ENCODE peak calls at places on chromosomes 13 and 19, in nine cellular contexts. One of them, this sample, is unnamed.

GRCh38 chr13:21661097-21661496 is 9.8 kb upstream of the FGF9 start:
- DNase-seq in heart right ventricle: no peak
- DNase-seq in choroid plexus epithelial cell: no peak
- DNase-seq in vagina: no peak
- DNase-seq in cardiac muscle cell: no peak
- DNase-seq in GM12865: no peak
- DNase-seq in ovary: no peak
- DNase-seq in pancreas: no peak
- DNase-seq in upper lobe of right lung: no peak
- DNase-seq in this sample: no peak

GRCh38 chr13:46295531-46296464 is 84.1 kb downstream of the LRRC63 start:
- DNase-seq in GM12865: peak; percentile 62
- DNase-seq in cardiac muscle cell: peak; percentile 97
- DNase-seq in upper lobe of right lung: no peak
- DNase-seq in heart right ventricle: no peak
- DNase-seq in vagina: no peak
- DNase-seq in pancreas: peak; percentile 26
- DNase-seq in ovary: no peak
- DNase-seq in choroid plexus epithelial cell: peak; percentile 95
- DNase-seq in this sample: peak; percentile 40

GRCh38 chr13:113784645-113785024 is 25.6 kb downstream of the TMEM255B start:
- DNase-seq in ovary: no peak
- DNase-seq in pancreas: no peak
- DNase-seq in upper lobe of right lung: peak; percentile 36
- DNase-seq in cardiac muscle cell: no peak
- DNase-seq in heart right ventricle: no peak
- DNase-seq in GM12865: no peak
- DNase-seq in choroid plexus epithelial cell: no peak
- DNase-seq in vagina: no peak
- DNase-seq in this sample: no peak

GRCh38 chr19:45884682-45885555 is 1.0 kb downstream of the IRF2BP1 start:
- DNase-seq in ovary: peak; percentile 58
- DNase-seq in pancreas: no peak
- DNase-seq in heart right ventricle: peak; percentile 31
- DNase-seq in upper lobe of right lung: no peak
- DNase-seq in GM12865: no peak
- DNase-seq in choroid plexus epithelial cell: no peak
- DNase-seq in cardiac muscle cell: no peak
- DNase-seq in vagina: no peak
- DNase-seq in this sample: no peak

GRCh38 chr13:90618133-90618532 is 729.4 kb upstream of the MIR17HG start:
- DNase-seq in pancreas: no peak
- DNase-seq in upper lobe of right lung: no peak
- DNase-seq in vagina: no peak
- DNase-seq in ovary: no peak
- DNase-seq in heart right ventricle: no peak
- DNase-seq in GM12865: no peak
- DNase-seq in cardiac muscle cell: no peak
- DNase-seq in choroid plexus epithelial cell: no peak
- DNase-seq in this sample: no peak

GRCh38 chr19:35540356-35540927 is 5.0 kb upstream of the TMEM147 start:
- DNase-seq in vagina: no peak
- DNase-seq in ovary: no peak
- DNase-seq in heart right ventricle: no peak
- DNase-seq in choroid plexus epithelial cell: no peak
- DNase-seq in pancreas: no peak
- DNase-seq in GM12865: no peak
- DNase-seq in cardiac muscle cell: no peak
- DNase-seq in upper lobe of right lung: no peak
- DNase-seq in this sample: no peak

GRCh38 chr19:14978377-14978776 is 1.3 kb downstream of the SLC1A6 start:
- DNase-seq in choroid plexus epithelial cell: no peak
- DNase-seq in vagina: no peak
- DNase-seq in upper lobe of right lung: no peak
- DNase-seq in pancreas: no peak
- DNase-seq in heart right ventricle: no peak
- DNase-seq in cardiac muscle cell: no peak
- DNase-seq in GM12865: no peak
- DNase-seq in ovary: no peak
- DNase-seq in this sample: no peak

GRCh38 chr13:46041335-46041934 is 11.1 kb downstream of the ZC3H13 start:
- DNase-seq in heart right ventricle: no peak
- DNase-seq in pancreas: no peak
- DNase-seq in GM12865: no peak
- DNase-seq in upper lobe of right lung: no peak
- DNase-seq in vagina: no peak
- DNase-seq in ovary: no peak
- DNase-seq in choroid plexus epithelial cell: peak; percentile 51
- DNase-seq in cardiac muscle cell: no peak
- DNase-seq in this sample: no peak

GRCh38 chr19:49423278-49423984 is at the start of gene PTH2:
- DNase-seq in cardiac muscle cell: no peak
- DNase-seq in ovary: no peak
- DNase-seq in heart right ventricle: no peak
- DNase-seq in upper lobe of right lung: no peak
- DNase-seq in choroid plexus epithelial cell: no peak
- DNase-seq in GM12865: no peak
- DNase-seq in vagina: no peak
- DNase-seq in pancreas: no peak
- DNase-seq in this sample: no peak

GRCh38 chr19:799076-799881 is 2.0 kb downstream of the PTBP1 start:
- DNase-seq in vagina: no peak
- DNase-seq in cardiac muscle cell: peak; percentile 71
- DNase-seq in heart right ventricle: no peak
- DNase-seq in choroid plexus epithelial cell: peak; percentile 67
- DNase-seq in ovary: peak; percentile 41
- DNase-seq in GM12865: peak; percentile 35
- DNase-seq in pancreas: no peak
- DNase-seq in upper lobe of right lung: no peak
- DNase-seq in this sample: no peak

GRCh38 chr19:14826006-14826405 is 9.0 kb downstream of the OR7A5 start:
- DNase-seq in vagina: no peak
- DNase-seq in cardiac muscle cell: no peak
- DNase-seq in ovary: no peak
- DNase-seq in GM12865: no peak
- DNase-seq in choroid plexus epithelial cell: no peak
- DNase-seq in heart right ventricle: no peak
- DNase-seq in pancreas: no peak
- DNase-seq in upper lobe of right lung: no peak
- DNase-seq in this sample: no peak

GRCh38 chr13:33125821-33126570 is 109.8 kb downstream of the KL start:
- DNase-seq in heart right ventricle: peak; percentile 41
- DNase-seq in upper lobe of right lung: no peak
- DNase-seq in vagina: peak; percentile 93
- DNase-seq in cardiac muscle cell: peak; percentile 96
- DNase-seq in choroid plexus epithelial cell: peak; percentile 99
- DNase-seq in GM12865: no peak
- DNase-seq in ovary: peak; percentile 59
- DNase-seq in pancreas: peak; percentile 46
- DNase-seq in this sample: peak; percentile 82

GRCh38 chr13:40565282-40566148 is 100.9 kb downstream of the FOXO1 start:
- DNase-seq in choroid plexus epithelial cell: no peak
- DNase-seq in pancreas: no peak
- DNase-seq in heart right ventricle: no peak
- DNase-seq in cardiac muscle cell: no peak
- DNase-seq in ovary: no peak
- DNase-seq in upper lobe of right lung: no peak
- DNase-seq in GM12865: no peak
- DNase-seq in vagina: no peak
- DNase-seq in this sample: no peak

GRCh38 chr13:25881946-25882574 is 169.8 kb downstream of the SHISA2 start:
- DNase-seq in GM12865: no peak
- DNase-seq in upper lobe of right lung: no peak
- DNase-seq in vagina: no peak
- DNase-seq in heart right ventricle: no peak
- DNase-seq in cardiac muscle cell: peak; percentile 50
- DNase-seq in pancreas: no peak
- DNase-seq in choroid plexus epithelial cell: peak; percentile 86
- DNase-seq in ovary: no peak
- DNase-seq in this sample: no peak
- H3K4me3 ChIP-seq in GM12865: no peak overlapping the region
- H3K4me3 ChIP-seq in upper lobe of right lung: no peak overlapping the region
- H3K4me3 ChIP-seq in vagina: no peak overlapping the region
- H3K4me3 ChIP-seq in heart right ventricle: no peak overlapping the region
- H3K4me3 ChIP-seq in cardiac muscle cell: no peak overlapping the region
- H3K4me3 ChIP-seq in pancreas: no peak overlapping the region
- H3K4me3 ChIP-seq in choroid plexus epithelial cell: peak overlapping the region; percentile 7
- H3K4me3 ChIP-seq in ovary: no peak overlapping the region
- H3K4me3 ChIP-seq in this sample: no peak overlapping the region

DNA sequence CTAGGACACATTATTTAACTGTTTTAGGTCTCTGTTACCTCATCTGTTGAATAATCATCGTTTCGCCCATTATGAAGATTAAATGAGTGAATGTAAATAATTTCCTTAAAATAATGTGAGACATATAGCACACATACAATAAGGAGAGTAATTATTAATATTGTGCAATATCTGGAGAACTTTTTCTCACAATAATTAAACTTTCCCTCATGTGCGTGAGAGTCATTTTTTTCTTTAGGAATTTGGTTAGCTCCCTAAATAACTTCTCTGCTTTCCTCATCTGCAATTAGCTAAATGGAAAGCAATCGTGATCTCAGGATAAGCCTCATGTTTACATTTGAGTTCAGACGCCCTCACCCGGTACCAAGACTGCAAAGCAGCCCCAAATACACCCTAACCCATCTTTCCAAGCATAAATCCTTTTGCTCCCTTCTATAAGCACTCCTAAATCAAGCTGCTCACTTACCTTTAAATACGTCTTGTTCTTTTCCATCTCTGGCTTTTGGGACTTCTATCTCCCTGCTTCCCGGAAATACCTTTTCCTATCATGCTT is 78.8 kb downstream of the MZT1 start:
- DNase-seq in choroid plexus epithelial cell: peak; percentile 10
- DNase-seq in ovary: no peak
- DNase-seq in heart right ventricle: no peak
- DNase-seq in pancreas: no peak
- DNase-seq in vagina: no peak
- DNase-seq in GM12865: no peak
- DNase-seq in cardiac muscle cell: peak; percentile 1
- DNase-seq in upper lobe of right lung: no peak
- DNase-seq in this sample: no peak
- TF ChIP-seq CTCF in choroid plexus epithelial cell: peak; percentile 36
- TF ChIP-seq CTCF in ovary: no peak
- TF ChIP-seq CTCF in heart right ventricle: no peak
- TF ChIP-seq CTCF in pancreas: no peak
- TF ChIP-seq CTCF in vagina: no peak
- TF ChIP-seq CTCF in GM12865: no peak
- TF ChIP-seq CTCF in cardiac muscle cell: peak; percentile 18
- TF ChIP-seq CTCF in upper lobe of right lung: no peak
- TF ChIP-seq CTCF in this sample: no peak

GRCh38 chr19:28731577-28731976 is 481.4 kb downstream of the UQCRFS1 start:
- DNase-seq in heart right ventricle: no peak
- DNase-seq in choroid plexus epithelial cell: no peak
- DNase-seq in upper lobe of right lung: no peak
- DNase-seq in pancreas: no peak
- DNase-seq in GM12865: no peak
- DNase-seq in vagina: no peak
- DNase-seq in ovary: no peak
- DNase-seq in cardiac muscle cell: no peak
- DNase-seq in this sample: no peak

GRCh38 chr19:28726533-28726932 is 486.4 kb downstream of the UQCRFS1 start:
- DNase-seq in GM12865: no peak
- DNase-seq in ovary: no peak
- DNase-seq in choroid plexus epithelial cell: no peak
- DNase-seq in pancreas: no peak
- DNase-seq in cardiac muscle cell: no peak
- DNase-seq in vagina: no peak
- DNase-seq in heart right ventricle: no peak
- DNase-seq in upper lobe of right lung: no peak
- DNase-seq in this sample: no peak

GRCh38 chr19:28731113-28731512 is 481.8 kb downstream of the UQCRFS1 start:
- DNase-seq in cardiac muscle cell: no peak
- DNase-seq in ovary: no peak
- DNase-seq in GM12865: no peak
- DNase-seq in pancreas: no peak
- DNase-seq in vagina: no peak
- DNase-seq in upper lobe of right lung: no peak
- DNase-seq in heart right ventricle: no peak
- DNase-seq in choroid plexus epithelial cell: no peak
- DNase-seq in this sample: no peak

GRCh38 chr19:28727133-28727834 is 485.7 kb downstream of the UQCRFS1 start:
- DNase-seq in GM12865: no peak
- DNase-seq in vagina: no peak
- DNase-seq in choroid plexus epithelial cell: peak; percentile 34
- DNase-seq in heart right ventricle: peak; percentile 19
- DNase-seq in cardiac muscle cell: peak; percentile 61
- DNase-seq in pancreas: no peak
- DNase-seq in upper lobe of right lung: peak; percentile 65
- DNase-seq in ovary: no peak
- DNase-seq in this sample: peak; percentile 70

DNA sequence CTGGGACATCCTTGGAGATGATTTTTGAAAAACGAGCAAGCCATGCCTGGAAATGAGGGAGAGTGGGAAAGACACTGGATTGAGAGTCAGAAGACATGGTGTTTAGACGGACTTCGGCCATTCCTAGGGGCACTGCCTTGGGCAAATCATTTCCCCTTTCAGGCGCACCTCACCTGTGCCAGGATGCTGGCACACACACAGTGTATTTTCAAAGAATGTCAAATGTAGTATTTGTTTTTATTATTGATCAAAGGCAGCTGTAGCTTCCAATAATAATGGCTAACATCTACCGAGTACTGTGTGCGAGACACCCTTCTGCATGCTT is 485.2 kb downstream of the UQCRFS1 start:
- DNase-seq in choroid plexus epithelial cell: no peak
- DNase-seq in heart right ventricle: no peak
- DNase-seq in vagina: no peak
- DNase-seq in ovary: no peak
- DNase-seq in pancreas: no peak
- DNase-seq in cardiac muscle cell: no peak
- DNase-seq in GM12865: no peak
- DNase-seq in upper lobe of right lung: no peak
- DNase-seq in this sample: no peak
- H3K4me3 ChIP-seq in choroid plexus epithelial cell: no peak overlapping the region
- H3K4me3 ChIP-seq in heart right ventricle: no peak overlapping the region
- H3K4me3 ChIP-seq in vagina: peak overlapping the region; percentile 10
- H3K4me3 ChIP-seq in ovary: no peak overlapping the region
- H3K4me3 ChIP-seq in pancreas: peak overlapping the region; percentile 49
- H3K4me3 ChIP-seq in cardiac muscle cell: peak overlapping the region; percentile 38
- H3K4me3 ChIP-seq in GM12865: no peak overlapping the region
- H3K4me3 ChIP-seq in upper lobe of right lung: no peak overlapping the region
- H3K4me3 ChIP-seq in this sample: peak overlapping the region; percentile 50

DNA sequence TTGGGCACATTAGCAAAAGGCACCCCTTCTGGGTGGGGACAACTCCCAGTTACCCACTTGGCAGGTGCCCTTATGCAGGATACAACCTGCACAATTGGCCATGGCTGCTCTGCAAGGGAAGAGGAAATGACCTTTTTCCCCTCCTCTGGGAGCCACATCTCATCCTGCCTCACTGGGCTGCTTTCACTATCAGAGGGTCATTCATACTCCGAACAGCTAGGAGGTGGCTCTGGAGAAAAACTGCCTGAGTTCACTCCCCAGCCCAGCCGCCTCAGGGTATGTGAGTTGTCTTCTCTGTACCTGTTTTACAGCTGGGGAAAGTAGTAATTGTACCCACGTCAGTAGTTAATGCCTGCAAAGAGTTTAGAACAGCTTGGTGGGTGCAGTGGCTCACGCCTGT is 7.1 kb upstream of the ACTN4 start:
- DNase-seq in vagina: no peak
- DNase-seq in cardiac muscle cell: no peak
- DNase-seq in pancreas: no peak
- DNase-seq in ovary: no peak
- DNase-seq in GM12865: no peak
- DNase-seq in choroid plexus epithelial cell: no peak
- DNase-seq in heart right ventricle: no peak
- DNase-seq in upper lobe of right lung: no peak
- DNase-seq in this sample: no peak
- TF ChIP-seq CTCF in vagina: no peak
- TF ChIP-seq CTCF in cardiac muscle cell: no peak
- TF ChIP-seq CTCF in pancreas: no peak
- TF ChIP-seq CTCF in ovary: no peak
- TF ChIP-seq CTCF in GM12865: no peak
- TF ChIP-seq CTCF in choroid plexus epithelial cell: no peak
- TF ChIP-seq CTCF in heart right ventricle: no peak
- TF ChIP-seq CTCF in upper lobe of right lung: no peak
- TF ChIP-seq CTCF in this sample: no peak